ENCODE peak calls at places on chromosomes 13 and 19, in five cellular contexts. One of them, this sample, is unnamed.

GRCh38 chr19:33374406-33374703 is 846 bp downstream of the CEBPG start:
- DNase-seq in mesendoderm: peak
- DNase-seq in IMR-90: peak
- DNase-seq in H1: no peak
- DNase-seq in mesenchymal stem cell: peak
- DNase-seq in this sample: no peak

GRCh38 chr19:46644720-46645119 is 8.7 kb upstream of the GNG8 start:
- DNase-seq in mesendoderm: no peak
- DNase-seq in IMR-90: no peak
- DNase-seq in H1: no peak
- DNase-seq in mesenchymal stem cell: no peak
- DNase-seq in this sample: no peak

GRCh38 chr19:33194884-33195710 is 967 bp downstream of the LRP3 start:
- DNase-seq in mesendoderm: peak
- DNase-seq in IMR-90: peak
- DNase-seq in H1: no peak
- DNase-seq in mesenchymal stem cell: peak
- DNase-seq in this sample: no peak

GRCh38 chr13:43269037-43269476 is 245.7 kb downstream of the DNAJC15 start:
- DNase-seq in mesendoderm: no peak
- DNase-seq in IMR-90: peak
- DNase-seq in H1: no peak
- DNase-seq in mesenchymal stem cell: peak
- DNase-seq in this sample: no peak

GRCh38 chr13:49625392-49626137 is 2.7 kb upstream of the ARL11 start:
- DNase-seq in mesendoderm: no peak
- DNase-seq in IMR-90: peak
- DNase-seq in H1: no peak
- DNase-seq in mesenchymal stem cell: no peak
- DNase-seq in this sample: no peak

GRCh38 chr19:3284759-3285646 is 60.5 kb downstream of the CELF5 start:
- DNase-seq in mesendoderm: peak
- DNase-seq in IMR-90: peak
- DNase-seq in H1: peak
- DNase-seq in mesenchymal stem cell: peak
- DNase-seq in this sample: peak

GRCh38 chr19:41936416-41936850 is 8.2 kb upstream of the ERFL start:
- DNase-seq in mesendoderm: no peak
- DNase-seq in IMR-90: no peak
- DNase-seq in H1: no peak
- DNase-seq in mesenchymal stem cell: no peak
- DNase-seq in this sample: no peak

GRCh38 chr13:44498969-44499368 is 77.2 kb downstream of the TSC22D1 start:
- DNase-seq in mesendoderm: no peak
- DNase-seq in IMR-90: no peak
- DNase-seq in H1: no peak
- DNase-seq in mesenchymal stem cell: no peak
- DNase-seq in this sample: no peak

GRCh38 chr13:111922086-111922485 is 144.9 kb upstream of the SOX1 start:
- DNase-seq in mesendoderm: no peak
- DNase-seq in IMR-90: no peak
- DNase-seq in H1: no peak
- DNase-seq in mesenchymal stem cell: no peak
- DNase-seq in this sample: no peak

GRCh38 chr13:102400619-102401125 is 1.2 kb downstream of the FGF14 start:
- DNase-seq in mesendoderm: peak
- DNase-seq in IMR-90: no peak
- DNase-seq in H1: no peak
- DNase-seq in mesenchymal stem cell: peak
- DNase-seq in this sample: no peak
- H3K9ac ChIP-seq in mesendoderm: peak
- H3K9ac ChIP-seq in IMR-90: no peak
- H3K9ac ChIP-seq in H1: peak
- H3K9ac ChIP-seq in mesenchymal stem cell: peak
- H3K9ac ChIP-seq in this sample: peak

DNA sequence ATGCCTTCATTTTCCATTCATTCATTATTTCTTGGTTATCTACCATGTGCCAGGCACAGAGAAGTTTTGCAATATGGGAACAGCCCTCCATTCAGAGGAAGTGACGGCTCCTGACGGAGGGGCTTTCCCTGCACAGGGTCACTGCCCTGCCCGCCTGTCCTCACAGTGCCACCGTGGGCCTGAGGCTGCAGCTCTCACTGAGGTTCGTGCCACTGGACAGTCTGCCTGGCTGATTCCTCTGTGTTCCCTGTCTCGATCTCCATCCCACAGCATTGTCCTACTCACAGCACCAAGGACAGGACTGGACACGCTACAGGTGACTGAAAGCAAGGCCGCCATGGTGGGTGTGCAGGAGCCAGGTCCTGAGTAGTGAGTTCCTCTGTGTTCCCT is 92.6 kb downstream of the TSHZ3 start:
- DNase-seq in mesendoderm: no peak
- DNase-seq in IMR-90: no peak
- DNase-seq in H1: no peak
- DNase-seq in mesenchymal stem cell: no peak
- DNase-seq in this sample: no peak
- H2BK15ac ChIP-seq in mesendoderm: no peak
- H2BK15ac ChIP-seq in IMR-90: no peak
- H2BK15ac ChIP-seq in H1: peak
- H2BK15ac ChIP-seq in mesenchymal stem cell: no peak
- H2BK15ac ChIP-seq in this sample: no peak

GRCh38 chr19:8004001-8004400 is 1.4 kb downstream of the ELAVL1 start:
- DNase-seq in mesendoderm: no peak
- DNase-seq in IMR-90: no peak
- DNase-seq in H1: no peak
- DNase-seq in mesenchymal stem cell: no peak
- DNase-seq in this sample: no peak

GRCh38 chr19:8001651-8001994 is 3.8 kb downstream of the ELAVL1 start:
- DNase-seq in mesendoderm: no peak
- DNase-seq in IMR-90: no peak
- DNase-seq in H1: no peak
- DNase-seq in mesenchymal stem cell: no peak
- DNase-seq in this sample: no peak

GRCh38 chr19:8000298-8001038 is 5.0 kb downstream of the ELAVL1 start:
- DNase-seq in mesendoderm: no peak
- DNase-seq in IMR-90: no peak
- DNase-seq in H1: no peak
- DNase-seq in mesenchymal stem cell: no peak
- DNase-seq in this sample: no peak

GRCh38 chr19:8004723-8005513 is 523 bp downstream of the ELAVL1 start:
- DNase-seq in mesendoderm: peak
- DNase-seq in IMR-90: peak
- DNase-seq in H1: no peak
- DNase-seq in mesenchymal stem cell: peak
- DNase-seq in this sample: no peak

DNA sequence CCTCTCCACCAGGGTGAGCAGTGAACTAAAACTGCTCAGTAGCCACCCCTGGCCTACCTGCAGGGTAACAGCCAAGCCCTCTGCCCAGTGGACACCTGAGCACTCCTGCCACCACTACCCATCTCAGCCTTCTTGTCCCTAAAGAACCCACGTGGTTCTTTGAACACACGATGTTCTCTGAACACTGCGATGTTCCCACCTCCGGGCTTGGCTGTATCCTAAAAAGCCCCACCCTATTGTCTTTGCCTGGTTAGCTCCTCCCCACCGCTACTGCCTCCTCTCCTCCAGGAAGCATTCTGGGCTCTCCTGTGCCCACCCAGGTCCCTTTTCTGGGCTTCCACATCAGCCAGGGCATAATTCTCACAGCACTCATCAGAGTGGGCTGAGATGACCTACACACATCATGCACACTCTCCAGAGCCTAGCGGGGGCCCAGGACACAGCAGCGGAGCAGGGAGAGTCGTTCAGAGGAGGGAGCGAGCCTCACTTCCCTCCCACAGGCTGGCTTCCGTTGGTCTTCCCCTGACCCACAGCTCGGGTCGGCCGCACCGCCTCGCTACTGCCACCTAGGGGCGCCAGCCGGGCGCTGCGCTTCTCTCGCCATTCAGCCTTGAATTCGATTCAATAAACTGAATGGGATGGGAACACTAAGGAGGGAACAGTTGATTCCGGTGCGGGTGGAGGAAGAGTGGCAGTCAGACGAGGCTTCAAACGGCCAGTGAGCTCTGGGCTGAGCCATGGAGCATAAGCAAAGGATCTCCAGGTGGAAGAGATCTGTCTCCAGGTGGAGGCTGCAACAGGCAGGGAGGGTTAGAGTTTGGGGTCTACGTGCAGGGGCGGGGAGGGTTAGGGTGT is 3.2 kb downstream of the ELAVL1 start:
- DNase-seq in mesendoderm: peak
- DNase-seq in IMR-90: peak
- DNase-seq in H1: peak
- DNase-seq in mesenchymal stem cell: peak
- DNase-seq in this sample: peak
- H3K4me3 ChIP-seq in mesendoderm: no peak
- H3K4me3 ChIP-seq in IMR-90: peak
- H3K4me3 ChIP-seq in H1: peak
- H3K4me3 ChIP-seq in mesenchymal stem cell: peak
- H3K4me3 ChIP-seq in this sample: peak

GRCh38 chr13:37748913-37749312 is 120.7 kb downstream of the TRPC4 start:
- DNase-seq in mesendoderm: no peak
- DNase-seq in IMR-90: no peak
- DNase-seq in H1: no peak
- DNase-seq in mesenchymal stem cell: no peak
- DNase-seq in this sample: no peak
- H3K9ac ChIP-seq in mesendoderm: no peak
- H3K9ac ChIP-seq in IMR-90: no peak
- H3K9ac ChIP-seq in H1: no peak
- H3K9ac ChIP-seq in mesenchymal stem cell: no peak
- H3K9ac ChIP-seq in this sample: no peak

DNA sequence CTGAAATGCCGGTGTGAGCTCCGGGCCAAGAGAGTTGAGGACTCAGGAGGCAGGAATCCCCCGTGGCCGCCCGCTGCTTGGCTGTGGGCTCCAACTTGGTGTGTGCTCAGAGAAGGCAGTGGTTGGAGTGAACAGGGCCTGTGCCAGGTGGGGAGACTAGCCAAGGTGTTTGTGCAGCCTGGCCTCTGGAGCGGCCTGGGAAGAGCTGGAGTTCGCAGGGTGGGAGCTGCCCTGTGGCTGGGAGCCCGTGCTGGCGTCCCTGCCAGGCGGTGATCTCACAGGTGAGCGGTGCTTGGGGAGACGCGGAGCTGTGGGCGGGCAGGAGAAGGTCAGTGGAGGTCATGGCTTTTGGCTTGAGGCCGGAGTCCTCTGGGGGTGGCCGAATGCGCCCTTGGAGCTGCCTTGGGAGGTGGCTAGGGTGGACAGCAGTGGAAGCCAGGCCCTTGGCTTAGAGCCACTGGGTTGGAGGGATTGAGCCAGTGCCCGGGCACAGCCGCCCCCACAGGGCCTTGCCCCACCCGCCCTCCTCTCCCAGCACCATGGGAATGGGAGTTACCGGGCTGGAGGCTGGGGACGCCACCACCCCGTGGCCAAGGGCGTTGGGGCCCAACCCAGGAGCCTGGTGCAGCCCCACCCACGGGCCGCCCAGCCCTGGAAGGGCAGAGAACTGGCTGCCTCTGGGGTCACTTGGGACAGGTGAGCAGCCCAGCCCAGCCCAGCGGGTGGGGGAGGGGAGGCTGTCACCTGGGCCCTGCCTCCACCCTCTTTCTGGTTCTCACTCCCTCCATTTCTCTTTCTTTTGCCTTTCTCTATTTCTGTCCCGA is 7.1 kb upstream of the CIRBP start:
- DNase-seq in mesendoderm: no peak
- DNase-seq in IMR-90: peak
- DNase-seq in H1: no peak
- DNase-seq in mesenchymal stem cell: peak
- DNase-seq in this sample: no peak
- H2BK15ac ChIP-seq in mesendoderm: no peak
- H2BK15ac ChIP-seq in IMR-90: peak
- H2BK15ac ChIP-seq in H1: peak
- H2BK15ac ChIP-seq in mesenchymal stem cell: peak
- H2BK15ac ChIP-seq in this sample: peak

GRCh38 chr19:13953021-13953531 is 767 bp downstream of the DCAF15 start:
- DNase-seq in mesendoderm: peak
- DNase-seq in IMR-90: peak
- DNase-seq in H1: no peak
- DNase-seq in mesenchymal stem cell: peak
- DNase-seq in this sample: no peak
- H3K4me3 ChIP-seq in mesendoderm: peak
- H3K4me3 ChIP-seq in IMR-90: peak
- H3K4me3 ChIP-seq in H1: peak
- H3K4me3 ChIP-seq in mesenchymal stem cell: peak
- H3K4me3 ChIP-seq in this sample: peak

GRCh38 chr13:24270639-24271131 is 38.7 kb upstream of the C1QTNF9 start:
- DNase-seq in mesendoderm: peak
- DNase-seq in IMR-90: peak
- DNase-seq in H1: no peak
- DNase-seq in mesenchymal stem cell: peak
- DNase-seq in this sample: no peak
- H3K9ac ChIP-seq in mesendoderm: no peak
- H3K9ac ChIP-seq in IMR-90: peak
- H3K9ac ChIP-seq in H1: no peak
- H3K9ac ChIP-seq in mesenchymal stem cell: peak
- H3K9ac ChIP-seq in this sample: no peak

GRCh38 chr19:17246681-17247425 is 1.1 kb upstream of the NR2F6 start:
- DNase-seq in mesendoderm: no peak
- DNase-seq in IMR-90: peak
- DNase-seq in H1: no peak
- DNase-seq in mesenchymal stem cell: peak
- DNase-seq in this sample: no peak
- H2BK15ac ChIP-seq in mesendoderm: no peak
- H2BK15ac ChIP-seq in IMR-90: peak
- H2BK15ac ChIP-seq in H1: peak
- H2BK15ac ChIP-seq in mesenchymal stem cell: peak
- H2BK15ac ChIP-seq in this sample: peak

DNA sequence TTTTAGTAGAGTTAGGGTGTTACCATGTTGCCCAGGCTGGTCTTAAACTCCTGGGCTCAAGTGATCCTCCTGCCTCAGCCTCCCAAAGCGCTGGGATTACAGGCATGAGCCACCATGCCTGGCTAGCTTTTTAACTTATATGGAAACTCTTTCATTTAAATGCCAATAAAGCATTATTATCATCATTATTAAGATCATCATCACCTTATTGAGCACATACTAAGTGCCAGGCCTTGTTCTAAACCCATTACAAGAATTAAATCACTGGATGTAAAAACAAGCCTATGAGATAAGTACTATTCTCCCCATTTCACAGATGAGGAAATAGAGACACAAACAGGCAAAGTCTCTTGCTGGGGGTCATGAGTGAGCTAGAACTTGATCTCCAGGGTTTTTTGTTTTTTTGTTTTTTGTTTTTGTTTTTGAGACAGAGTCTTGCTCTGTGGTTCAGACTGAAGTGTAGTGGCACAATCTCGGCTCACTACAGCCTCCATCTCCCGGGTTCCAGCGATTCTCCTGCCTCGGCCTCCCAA is 1.3 kb downstream of the GMFG start:
- DNase-seq in mesendoderm: no peak
- DNase-seq in IMR-90: no peak
- DNase-seq in H1: no peak
- DNase-seq in mesenchymal stem cell: no peak
- DNase-seq in this sample: no peak
- H3K4me3 ChIP-seq in mesendoderm: no peak
- H3K4me3 ChIP-seq in IMR-90: no peak
- H3K4me3 ChIP-seq in H1: no peak
- H3K4me3 ChIP-seq in mesenchymal stem cell: no peak
- H3K4me3 ChIP-seq in this sample: no peak

This sample was measured in neuronal stem cell.